ENCODE peak calls at places on chromosomes 6 and 20, in five cellular contexts. L, P, E, K and N are unnamed samples.

GRCh38 chr6:132188865-132189264 is 212.4 kb downstream of the MOXD1 start:
- ATAC-seq in L (no peak), P (no peak), E (no peak), K (peak), N (peak)

GRCh38 chr6:1130692-1131091 is 181.2 kb upstream of the FOXQ1 start:
- ATAC-seq in L (no peak), P (no peak), E (no peak), K (no peak), N (no peak)

GRCh38 chr6:48743738-48744137 is 632.7 kb upstream of the PTCHD4 start:
- ATAC-seq in L (no peak), P (no peak), E (no peak), K (no peak), N (no peak)

GRCh38 chr20:278607-279571 is 11.7 kb downstream of the C20orf96 start:
- ATAC-seq in L (peak), P (peak), E (peak), K (peak), N (no peak)

GRCh38 chr20:45098096-45098773 is 2.7 kb downstream of the KCNS1 start:
- ATAC-seq in L (peak), P (no peak), E (no peak), K (no peak), N (no peak)

GRCh38 chr6:109296971-109297372 is 85.3 kb downstream of the CD164 start:
- ATAC-seq in L (no peak), P (no peak), E (no peak), K (no peak), N (no peak)

GRCh38 chr6:12126051-12126450 is 113.9 kb downstream of the HIVEP1 start:
- ATAC-seq in L (no peak), P (no peak), E (no peak), K (no peak), N (no peak)

GRCh38 chr6:127992144-127992543 is 91.3 kb upstream of the THEMIS start:
- ATAC-seq in L (no peak), P (no peak), E (no peak), K (no peak), N (no peak)

GRCh38 chr20:58910473-58910872 is 58.0 kb downstream of the GNAS start:
- ATAC-seq in L (no peak), P (no peak), E (no peak), K (no peak), N (no peak)

GRCh38 chr6:14635933-14636599 is 518.5 kb downstream of the CD83 start:
- ATAC-seq in L (no peak), P (peak), E (no peak), K (peak), N (no peak)

GRCh38 chr6:88586371-88587157 is 376.9 kb downstream of the RNGTT start:
- ATAC-seq in L (no peak), P (no peak), E (peak), K (no peak), N (no peak)

GRCh38 chr20:1934578-1935573 is 39.7 kb downstream of the SIRPA start:
- ATAC-seq in L (peak), P (no peak), E (peak), K (no peak), N (no peak)

GRCh38 chr6:112503210-112503609 is 156.1 kb downstream of the RFPL4B start:
- ATAC-seq in L (no peak), P (no peak), E (no peak), K (no peak), N (no peak)

GRCh38 chr6:143592335-143592734 is 80.8 kb upstream of the FUCA2 start:
- ATAC-seq in L (no peak), P (no peak), E (no peak), K (no peak), N (no peak)

GRCh38 chr6:56091159-56091869 is 156.1 kb downstream of the COL21A1 start:
- ATAC-seq in L (peak), P (no peak), E (peak), K (no peak), N (peak)

GRCh38 chr6:135722182-135722581 is 129.3 kb upstream of the PDE7B start:
- ATAC-seq in L (no peak), P (no peak), E (no peak), K (no peak), N (peak)

GRCh38 chr6:45009547-45009946 is 318.6 kb upstream of the RUNX2 start:
- ATAC-seq in L (no peak), P (no peak), E (no peak), K (no peak), N (no peak)